ENCODE peak calls at places on chromosomes 3 and 15, in six cellular contexts. E is heart right ventricle, J is upper lobe of right lung, Z is glutamatergic neuron, D is Calu3, A is brain microvascular endothelial cell. M is an unnamed sample.
A peak's percentile ranks its signal among the peaks of the same experiment; 100 is the strongest.

GRCh38 chr3:160474416-160474838 is 24.8 kb upstream of the TRIM59 start:
- DNase-seq in J (no peak), Z (no peak), A (peak; percentile 38), D (no peak), E (no peak), M (no peak)

GRCh38 chr3:196645091-196645490 is 5.6 kb downstream of the NRROS start:
- DNase-seq in D (no peak), J (peak; percentile 36), A (no peak), Z (no peak), E (no peak), M (no peak)

GRCh38 chr15:88042047-88042446 is 214.5 kb downstream of the NTRK3 start:
- DNase-seq in A (no peak), J (no peak), D (no peak), Z (no peak), E (no peak), M (no peak)

GRCh38 chr3:168862466-168862865 is 766.7 kb upstream of the GOLIM4 start:
- DNase-seq in A (no peak), J (no peak), D (no peak), Z (no peak), E (no peak), M (no peak)

GRCh38 chr15:50828610-50829206 is 63.2 kb upstream of the SPPL2A start:
- DNase-seq in Z (no peak), E (no peak), J (no peak), A (peak; percentile 90), D (no peak), M (no peak)

GRCh38 chr15:56719021-56719612 is 14.2 kb downstream of the ZNF280D start:
- DNase-seq in Z (no peak), D (no peak), J (no peak), E (no peak), A (no peak), M (no peak)

GRCh38 chr3:121481116-121481895 is 64.5 kb downstream of the POLQ start:
- DNase-seq in Z (no peak), J (no peak), D (no peak), E (no peak), A (no peak), M (no peak)

GRCh38 chr15:91520848-91521247 is 332.7 kb upstream of the SLCO3A1 start:
- DNase-seq in Z (no peak), J (no peak), E (no peak), D (no peak), A (no peak), M (no peak)

GRCh38 chr3:147396709-147397046 is 9.7 kb downstream of the ZIC4 start:
- DNase-seq in D (no peak), J (no peak), A (no peak), Z (no peak), E (no peak), M (no peak)

GRCh38 chr15:39083213-39083612 is 497.7 kb upstream of the THBS1 start:
- DNase-seq in D (no peak), J (no peak), Z (no peak), E (no peak), A (no peak), M (no peak)

GRCh38 chr3:11288786-11289637 is 16.8 kb downstream of the ATG7 start:
- DNase-seq in E (no peak), D (peak; percentile 9), A (peak; percentile 87), Z (no peak), J (no peak), M (no peak)

GRCh38 chr3:113516115-113516505 is 1.2 kb upstream of the SPICE1 start:
- DNase-seq in E (no peak), J (no peak), A (no peak), D (peak; percentile 29), Z (no peak), M (no peak)

GRCh38 chr15:87713405-87713995 is 543.0 kb downstream of the NTRK3 start:
- DNase-seq in J (no peak), D (no peak), E (no peak), Z (no peak), A (no peak), M (no peak)

GRCh38 chr15:98953000-98953776 is 54.4 kb downstream of the PGPEP1L start:
- DNase-seq in J (no peak), E (no peak), Z (no peak), A (no peak), D (no peak), M (no peak)

GRCh38 chr15:34608517-34608916 is 25.1 kb upstream of the GOLGA8B start:
- DNase-seq in Z (no peak), E (no peak), A (no peak), D (no peak), J (no peak), M (no peak)

GRCh38 chr3:172666181-172666872 is 44.5 kb downstream of the NCEH1 start:
- DNase-seq in J (no peak), E (no peak), A (no peak), D (peak; percentile 80), Z (no peak), M (no peak)

GRCh38 chr3:159252772-159253384 is 451.0 kb downstream of the MFSD1 start:
- DNase-seq in E (no peak), Z (no peak), J (no peak), A (peak; percentile 32), D (peak; percentile 58), M (no peak)
- TF ChIP-seq CTCF in E (peak; percentile 20), Z (peak; percentile 94), J (peak; percentile 35), A (peak; percentile 64), D (peak; percentile 95), M (peak; percentile 50)

GRCh38 chr3:62375655-62376054 is 2.3 kb upstream of the FEZF2 start:
- DNase-seq in J (no peak), Z (no peak), E (no peak), A (no peak), D (no peak), M (no peak)

GRCh38 chr3:62376187-62376720 is 2.9 kb upstream of the FEZF2 start:
- DNase-seq in A (no peak), Z (no peak), D (no peak), E (no peak), J (no peak), M (no peak)

GRCh38 chr3:62376906-62377865 is 3.8 kb upstream of the FEZF2 start:
- DNase-seq in Z (peak; percentile 57), D (no peak), A (no peak), J (no peak), E (no peak), M (no peak)

GRCh38 chr3:62378329-62378789 is 5.0 kb upstream of the FEZF2 start:
- DNase-seq in Z (peak; percentile 49), J (no peak), A (no peak), E (no peak), D (no peak), M (no peak)

GRCh38 chr3:62379206-62379834 is 6.0 kb upstream of the FEZF2 start:
- DNase-seq in A (no peak), Z (no peak), D (no peak), J (no peak), E (no peak), M (no peak)
- TF ChIP-seq CTCF in A (no peak), Z (no peak), D (no peak), J (no peak), E (no peak), M (no peak)

DNA sequence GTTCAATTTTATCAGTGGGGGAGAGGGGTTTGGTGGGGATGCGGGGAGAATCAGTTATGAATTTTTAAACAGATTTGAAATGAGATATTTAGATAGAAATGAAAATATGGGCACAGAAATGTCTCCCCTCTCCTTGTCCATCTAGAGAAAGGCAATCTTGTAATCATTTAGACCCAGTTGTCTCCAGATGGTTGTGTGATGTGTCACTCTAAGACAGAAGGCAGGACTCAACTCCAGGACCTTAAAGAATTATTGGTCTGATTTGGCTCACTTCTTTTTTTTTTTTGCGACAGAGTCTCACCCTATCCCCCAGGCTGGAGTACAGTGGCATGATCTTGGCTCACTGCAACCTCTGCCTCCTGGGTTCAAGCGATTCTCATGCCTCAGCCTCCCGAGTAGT is 77.2 kb downstream of the EOMES start:
- DNase-seq in J (no peak), E (no peak), D (no peak), Z (no peak), A (no peak), M (no peak)
- TF ChIP-seq CTCF in J (no peak), E (no peak), D (no peak), Z (no peak), A (no peak), M (no peak)

GRCh38 chr3:182765287-182765686 is 28.0 kb upstream of the ATP11B start:
- DNase-seq in Z (no peak), A (no peak), D (no peak), J (no peak), E (no peak), M (no peak)

GRCh38 chr3:182763896-182764295 is 29.4 kb upstream of the ATP11B start:
- DNase-seq in A (no peak), D (no peak), Z (no peak), E (no peak), J (no peak), M (no peak)

GRCh38 chr3:182766108-182766507 is 27.2 kb upstream of the ATP11B start:
- DNase-seq in Z (no peak), D (no peak), J (no peak), A (no peak), E (no peak), M (no peak)

GRCh38 chr3:182755308-182756106 is 37.8 kb upstream of the ATP11B start:
- DNase-seq in A (no peak), E (no peak), J (no peak), D (no peak), Z (no peak), M (no peak)

DNA sequence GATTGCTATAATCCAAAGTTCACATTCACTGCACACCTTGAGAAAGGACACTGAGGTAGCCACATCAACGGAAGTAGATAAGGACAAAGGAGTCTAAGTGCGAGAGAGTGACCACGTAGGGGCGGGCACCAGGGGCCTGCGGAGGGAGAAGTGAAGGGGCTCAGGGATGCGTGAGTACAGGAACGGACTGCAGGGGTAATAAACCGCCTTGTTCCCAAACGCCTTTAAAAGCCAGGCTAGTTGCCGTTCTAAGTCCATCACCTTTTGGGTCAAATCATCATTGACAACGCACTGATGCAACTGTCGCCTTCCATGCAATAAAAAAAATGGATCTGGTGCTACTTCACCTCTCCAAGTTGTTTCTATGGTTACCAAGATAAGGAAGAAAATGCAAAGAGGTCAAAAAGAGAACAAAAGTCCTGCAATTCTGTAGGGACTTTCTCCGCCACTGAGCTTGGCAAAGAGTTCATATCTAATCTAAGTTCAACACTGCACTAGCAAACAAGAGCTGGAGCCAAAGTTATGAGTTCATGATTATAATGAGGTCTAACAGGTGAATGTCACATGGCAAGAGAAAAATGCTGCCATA is 32.6 kb upstream of the ATP11B start:
- DNase-seq in D (peak; percentile 46), Z (no peak), E (no peak), A (no peak), J (no peak), M (no peak)
- TF ChIP-seq CTCF in D (no peak), Z (no peak), E (no peak), A (no peak), J (no peak), M (no peak)

GRCh38 chr3:39529551-39529950 is 62.1 kb downstream of the MOBP start:
- DNase-seq in A (no peak), D (no peak), J (no peak), E (no peak), Z (no peak), M (no peak)

GRCh38 chr3:39531681-39532080 is 64.2 kb downstream of the MOBP start:
- DNase-seq in J (no peak), A (peak; percentile 18), D (peak; percentile 48), Z (no peak), E (no peak), M (no peak)

GRCh38 chr3:39533226-39533625 is 65.7 kb downstream of the MOBP start:
- DNase-seq in Z (no peak), D (no peak), A (no peak), E (no peak), J (no peak), M (no peak)

GRCh38 chr3:39531066-39531465 is 63.6 kb downstream of the MOBP start:
- DNase-seq in A (no peak), D (no peak), Z (no peak), J (no peak), E (no peak), M (no peak)

GRCh38 chr3:39532777-39533176 is 65.3 kb downstream of the MOBP start:
- DNase-seq in J (no peak), D (no peak), E (no peak), Z (no peak), A (no peak), M (no peak)
- TF ChIP-seq CTCF in J (no peak), D (no peak), E (no peak), Z (no peak), A (no peak), M (no peak)

M was measured in osteocyte.